ENCODE peak calls at places on chromosome 16, in five cellular contexts. U is IMR-90, I is A549, R is H1, L is heart left ventricle. H is an unnamed sample.

GRCh38 chr16:18804540-18804939 is 3.2 kb upstream of the ARL6IP1 start:
- DNase-seq in I (no peak), U (no peak), R (no peak), L (no peak), H (no peak)

GRCh38 chr16:48491517-48491916 is 106.3 kb upstream of the SIAH1 start:
- DNase-seq in L (no peak), R (no peak), U (peak; percentile 35), I (no peak), H (no peak)

GRCh38 chr16:82152641-82153094 is 17.4 kb downstream of the MPHOSPH6 start:
- DNase-seq in L (no peak), R (no peak), U (peak; percentile 70), I (peak; percentile 8), H (no peak)

GRCh38 chr16:57469046-57469445 is 6.6 kb downstream of the POLR2C start:
- DNase-seq in I (no peak), R (no peak), L (no peak), U (no peak), H (no peak)

GRCh38 chr16:1999866-2000514 is 9.6 kb downstream of the ZNF598 start:
- DNase-seq in U (no peak), R (no peak), L (no peak), I (no peak), H (no peak)

GRCh38 chr16:79093554-79093967 is 507.0 kb downstream of the MAF start:
- DNase-seq in R (no peak), I (no peak), U (no peak), L (peak; percentile 44), H (no peak)

GRCh38 chr16:49700928-49701685 is 154.8 kb downstream of the ZNF423 start:
- DNase-seq in L (no peak), U (no peak), R (no peak), I (no peak), H (no peak)

GRCh38 chr16:84662471-84662870 is 14.2 kb downstream of the KLHL36 start:
- DNase-seq in R (no peak), L (no peak), I (no peak), U (peak; percentile 78), H (no peak)

GRCh38 chr16:12971216-12971615 is 69.8 kb downstream of the SHISA9 start:
- DNase-seq in U (no peak), L (no peak), I (peak; percentile 61), R (no peak), H (no peak)

GRCh38 chr16:47511882-47512281 is 50.8 kb downstream of the PHKB start:
- DNase-seq in I (no peak), R (no peak), L (no peak), U (no peak), H (no peak)

GRCh38 chr16:19674485-19674884 is 43.5 kb downstream of the KNOP1 start:
- DNase-seq in R (no peak), L (no peak), I (no peak), U (no peak), H (no peak)

GRCh38 chr16:80806957-80807356 is 2.6 kb upstream of the CDYL2 start:
- DNase-seq in L (no peak), R (no peak), I (peak; percentile 7), U (peak; percentile 69), H (no peak)

GRCh38 chr16:22326771-22327445 is 29.7 kb downstream of the POLR3E start:
- DNase-seq in R (no peak), I (no peak), L (no peak), U (no peak), H (peak; percentile 75)

GRCh38 chr16:23060458-23061320 is 88.6 kb downstream of the USP31 start:
- DNase-seq in L (peak; percentile 61), R (peak; percentile 83), U (peak; percentile 77), I (peak; percentile 78), H (peak; percentile 70)

GRCh38 chr16:48831081-48831722 is 221.2 kb upstream of the N4BP1 start:
- DNase-seq in R (peak; percentile 72), U (no peak), I (peak; percentile 3), L (no peak), H (peak; percentile 29)

GRCh38 chr16:87006789-87007745 is 310.1 kb downstream of the C16orf95 start:
- DNase-seq in L (no peak), R (no peak), U (peak; percentile 43), I (no peak), H (no peak)

GRCh38 chr16:17018715-17019014 is 452.1 kb downstream of the XYLT1 start:
- DNase-seq in L (no peak), I (no peak), U (no peak), R (no peak), H (no peak)

GRCh38 chr16:85394511-85395206 is 218.5 kb upstream of the GSE1 start:
- DNase-seq in L (peak; percentile 15), U (no peak), I (no peak), R (peak; percentile 46), H (no peak)

GRCh38 chr16:89018605-89019158 is 41.7 kb upstream of the CBFA2T3 start:
- DNase-seq in U (no peak), R (no peak), L (no peak), I (no peak), H (no peak)

GRCh38 chr16:13307255-13307654 is 405.9 kb downstream of the SHISA9 start:
- DNase-seq in I (no peak), R (no peak), U (no peak), L (no peak), H (no peak)

GRCh38 chr16:89052824-89053724 is 40.6 kb upstream of the ACSF3 start:
- DNase-seq in I (peak; percentile 76), R (no peak), L (no peak), U (peak; percentile 2), H (no peak)

GRCh38 chr16:27660507-27660906 is 110.6 kb downstream of the KATNIP start:
- DNase-seq in U (no peak), I (no peak), R (no peak), L (no peak), H (no peak)
- TF ChIP-seq CTCF in U (no peak), I (no peak), R (no peak), L (no peak), H (no peak)

GRCh38 chr16:11202260-11203091 is 53.5 kb downstream of the SOCS1 start:
- DNase-seq in R (no peak), U (peak; percentile 65), I (no peak), L (no peak), H (no peak)

GRCh38 chr16:11203111-11203623 is 52.8 kb downstream of the SOCS1 start:
- DNase-seq in L (no peak), U (no peak), R (no peak), I (no peak), H (no peak)

GRCh38 chr16:11198817-11199216 is 57.2 kb downstream of the SOCS1 start:
- DNase-seq in L (no peak), I (peak; percentile 31), U (no peak), R (no peak), H (no peak)

GRCh38 chr16:11200523-11201063 is 55.4 kb downstream of the SOCS1 start:
- DNase-seq in R (no peak), I (no peak), U (no peak), L (no peak), H (no peak)

GRCh38 chr16:11201498-11202259 is 54.3 kb downstream of the SOCS1 start:
- DNase-seq in L (no peak), I (no peak), U (peak; percentile 93), R (no peak), H (no peak)
- H3K4me3 ChIP-seq in L (no peak overlapping the region), I (no peak overlapping the region), U (no peak overlapping the region), R (peak overlapping the region; percentile 14), H (no peak overlapping the region)

GRCh38 chr16:8310816-8311215 is 279.5 kb downstream of the TMEM114 start:
- DNase-seq in U (no peak), I (no peak), L (no peak), R (no peak), H (no peak)

GRCh38 chr16:8310356-8310755 is 280.0 kb downstream of the TMEM114 start:
- DNase-seq in L (no peak), I (no peak), R (no peak), U (no peak), H (no peak)
- TF ChIP-seq POLR2A in L (no peak), I (no peak), R (no peak), U (no peak), H (no peak)

GRCh38 chr16:30722916-30723315 is 23.9 kb downstream of the SRCAP start:
- DNase-seq in I (no peak), R (no peak), U (no peak), L (no peak), H (no peak)
- TF ChIP-seq CTCF in I (no peak), R (no peak), U (no peak), L (no peak), H (no peak)